ENCODE peak calls at places on chromosomes 6 and 20, in five cellular contexts. E is GM23338; T is neural crest cell; S is stimulated activated CD4-positive, alpha-beta T cell treated with anti-CD3 and anti-CD28 coated beads, Interleukin-4, amount 100 ng/mL, for 1 hour; L is uterus. A is an unnamed sample.
A peak's percentile ranks its signal among the peaks of the same experiment; 100 is the strongest.

GRCh38 chr6:11433860-11434259 is 103.7 kb upstream of the TMEM170B start:
- DNase-seq in E (no peak), T (no peak), S (no peak), L (no peak), A (no peak)

GRCh38 chr6:45378324-45378926 is 691 bp upstream of the SUPT3H start:
- DNase-seq in E (no peak), T (no peak), S (peak; percentile 34), L (no peak), A (no peak)

GRCh38 chr6:79296211-79296610 is 61.7 kb upstream of the HMGN3 start:
- DNase-seq in E (no peak), T (no peak), S (no peak), L (no peak), A (no peak)

GRCh38 chr20:16864069-16864468 is 115.9 kb downstream of the OTOR start:
- DNase-seq in E (no peak), T (no peak), S (no peak), L (no peak), A (no peak)

GRCh38 chr20:19737025-19737424 is 21.0 kb upstream of the RIN2 start:
- DNase-seq in E (no peak), T (no peak), S (no peak), L (peak; percentile 43), A (no peak)

GRCh38 chr6:52392944-52393343 is 27.2 kb upstream of the EFHC1 start:
- DNase-seq in E (no peak), T (no peak), S (no peak), L (no peak), A (no peak)

GRCh38 chr6:150981095-150981494 is 115.6 kb downstream of the MTHFD1L start:
- DNase-seq in E (no peak), T (no peak), S (no peak), L (no peak), A (no peak)

GRCh38 chr20:62792182-62792939 is 3.9 kb upstream of the MRGBP start:
- DNase-seq in E (no peak), T (no peak), S (no peak), L (no peak), A (no peak)

GRCh38 chr6:35602133-35602946 is 86.4 kb downstream of the FKBP5 start:
- DNase-seq in E (no peak), T (no peak), S (no peak), L (peak; percentile 77), A (no peak)

GRCh38 chr6:16850332-16851022 is 89.2 kb upstream of the ATXN1 start:
- DNase-seq in E (no peak), T (no peak), S (no peak), L (no peak), A (no peak)

GRCh38 chr6:145148392-145149175 is 586.7 kb downstream of the EPM2A start:
- DNase-seq in E (peak; percentile 25), T (no peak), S (no peak), L (no peak), A (no peak)

GRCh38 chr6:36314221-36315014 is 22.3 kb downstream of the BNIP5 start:
- DNase-seq in E (no peak), T (no peak), S (no peak), L (no peak), A (no peak)

GRCh38 chr20:63835031-63835858 is 4.2 kb upstream of the ZBTB46 start:
- DNase-seq in E (peak; percentile 98), T (peak; percentile 68), S (no peak), L (peak; percentile 93), A (peak; percentile 76)

GRCh38 chr20:8172191-8172590 is 40.1 kb downstream of the PLCB1 start:
- DNase-seq in E (no peak), T (no peak), S (no peak), L (no peak), A (no peak)

GRCh38 chr6:39638126-39638822 is 86.9 kb downstream of the KIF6 start:
- DNase-seq in E (no peak), T (no peak), S (no peak), L (no peak), A (no peak)

GRCh38 chr20:33812673-33813462 is 1.7 kb downstream of the CHMP4B start:
- DNase-seq in E (peak; percentile 60), T (peak; percentile 32), S (no peak), L (no peak), A (no peak)

GRCh38 chr6:138004423-138005287 is 102.6 kb downstream of the PERP start:
- DNase-seq in E (peak; percentile 50), T (no peak), S (no peak), L (no peak), A (no peak)

GRCh38 chr20:58141971-58142842 is 86.2 kb downstream of the ANKRD60 start:
- DNase-seq in E (no peak), T (no peak), S (no peak), L (no peak), A (no peak)

GRCh38 chr20:33250666-33251065 is 14.9 kb downstream of the BPIFA1 start:
- DNase-seq in E (no peak), T (no peak), S (no peak), L (no peak), A (no peak)

GRCh38 chr6:156866181-156866862 is 89.1 kb downstream of the ARID1B start:
- DNase-seq in E (no peak), T (no peak), S (no peak), L (peak; percentile 33), A (no peak)

GRCh38 chr20:60459212-60459611 is 501.0 kb downstream of the CDH26 start:
- DNase-seq in E (no peak), T (no peak), S (no peak), L (no peak), A (no peak)

GRCh38 chr6:41182069-41183034 is 18.6 kb downstream of the TREML2 start:
- DNase-seq in E (peak; percentile 84), T (peak; percentile 22), S (no peak), L (no peak), A (no peak)

GRCh38 chr6:144878577-144878976 is 593.4 kb downstream of the UTRN start:
- DNase-seq in E (no peak), T (no peak), S (no peak), L (no peak), A (no peak)

GRCh38 chr20:64140421-64140820 is 23.8 kb upstream of the MYT1 start:
- DNase-seq in E (no peak), T (no peak), S (no peak), L (no peak), A (no peak)

GRCh38 chr6:74879234-74879633 is 326.6 kb downstream of the COL12A1 start:
- DNase-seq in E (no peak), T (no peak), S (no peak), L (no peak), A (no peak)

GRCh38 chr6:52994031-52994788 is 874 bp downstream of the GSTA4 start:
- DNase-seq in E (peak; percentile 58), T (peak; percentile 20), S (no peak), L (peak; percentile 35), A (no peak)

GRCh38 chr6:62367601-62368000 is 81.6 kb upstream of the KHDRBS2 start:
- DNase-seq in E (no peak), T (no peak), S (no peak), L (no peak), A (no peak)

GRCh38 chr20:64113444-64113775 is 6.0 kb upstream of the NPBWR2 start:
- DNase-seq in E (no peak), T (no peak), S (no peak), L (no peak), A (no peak)

A was measured in thoracic aorta.